ENCODE peak calls at places on chromosomes 5 and 9, in four cellular contexts. One of them, this sample, is unnamed.

GRCh38 chr5:121497176-121497575 is 354.5 kb upstream of the FTMT start:
- DNase-seq in MCF 10A: no peak
- DNase-seq in Calu3: no peak
- DNase-seq in GM12878: no peak
- DNase-seq in this sample: no peak

GRCh38 chr9:116646661-116647514 is 40.2 kb upstream of the TRIM32 start:
- DNase-seq in GM12878: no peak
- DNase-seq in Calu3: peak
- DNase-seq in MCF 10A: peak
- DNase-seq in this sample: peak

GRCh38 chr9:81671880-81672280 is 17.5 kb downstream of the TLE1 start:
- DNase-seq in Calu3: no peak
- DNase-seq in GM12878: no peak
- DNase-seq in MCF 10A: no peak
- DNase-seq in this sample: no peak

GRCh38 chr9:72586388-72587160 is 65.2 kb downstream of the TMC1 start:
- DNase-seq in MCF 10A: peak
- DNase-seq in Calu3: peak
- DNase-seq in GM12878: no peak
- DNase-seq in this sample: no peak

GRCh38 chr9:36276840-36277239 is 18.6 kb upstream of the GNE start:
- DNase-seq in MCF 10A: no peak
- DNase-seq in Calu3: peak
- DNase-seq in GM12878: no peak
- DNase-seq in this sample: no peak

GRCh38 chr9:119029876-119030275 is 339.4 kb downstream of the BRINP1 start:
- DNase-seq in MCF 10A: no peak
- DNase-seq in Calu3: no peak
- DNase-seq in GM12878: no peak
- DNase-seq in this sample: no peak

GRCh38 chr5:177390363-177391300 is 6.4 kb downstream of the SLC34A1 start:
- DNase-seq in Calu3: peak
- DNase-seq in GM12878: peak
- DNase-seq in MCF 10A: peak
- DNase-seq in this sample: peak

GRCh38 chr9:88745281-88746001 is 210.5 kb downstream of the NXNL2 start:
- DNase-seq in MCF 10A: no peak
- DNase-seq in GM12878: no peak
- DNase-seq in Calu3: no peak
- DNase-seq in this sample: no peak

GRCh38 chr5:159773062-159773924 is 143.0 kb upstream of the ADRA1B start:
- DNase-seq in GM12878: no peak
- DNase-seq in Calu3: peak
- DNase-seq in MCF 10A: peak
- DNase-seq in this sample: peak

GRCh38 chr9:37408933-37409710 is 13.4 kb upstream of the GRHPR start:
- DNase-seq in MCF 10A: no peak
- DNase-seq in Calu3: no peak
- DNase-seq in GM12878: peak
- DNase-seq in this sample: no peak

GRCh38 chr5:163509288-163510040 is 4.0 kb downstream of the MAT2B start:
- DNase-seq in MCF 10A: peak
- DNase-seq in Calu3: peak
- DNase-seq in GM12878: no peak
- DNase-seq in this sample: no peak

GRCh38 chr9:5843450-5844249 is 10.7 kb upstream of the ERMP1 start:
- DNase-seq in Calu3: no peak
- DNase-seq in MCF 10A: peak
- DNase-seq in GM12878: no peak
- DNase-seq in this sample: peak

GRCh38 chr5:143738415-143739401 is 73.3 kb upstream of the HMHB1 start:
- DNase-seq in Calu3: no peak
- DNase-seq in MCF 10A: no peak
- DNase-seq in GM12878: peak
- DNase-seq in this sample: no peak

GRCh38 chr5:159965031-159965837 is 43.7 kb upstream of the TTC1 start:
- DNase-seq in MCF 10A: peak
- DNase-seq in GM12878: no peak
- DNase-seq in Calu3: peak
- DNase-seq in this sample: peak

GRCh38 chr5:154967419-154968024 is 26.6 kb downstream of the MRPL22 start:
- DNase-seq in GM12878: no peak
- DNase-seq in MCF 10A: peak
- DNase-seq in Calu3: peak
- DNase-seq in this sample: peak

GRCh38 chr9:130845254-130845653 is 10.2 kb downstream of the ABL1 start:
- DNase-seq in Calu3: no peak
- DNase-seq in MCF 10A: peak
- DNase-seq in GM12878: no peak
- DNase-seq in this sample: no peak

GRCh38 chr9:17018540-17019196 is 116.2 kb upstream of the CNTLN start:
- DNase-seq in MCF 10A: no peak
- DNase-seq in Calu3: no peak
- DNase-seq in GM12878: no peak
- DNase-seq in this sample: no peak

GRCh38 chr9:69186841-69187611 is 12.9 kb downstream of the TJP2 start:
- DNase-seq in GM12878: no peak
- DNase-seq in MCF 10A: peak
- DNase-seq in Calu3: no peak
- DNase-seq in this sample: no peak

GRCh38 chr9:136826703-136827582 is 15.3 kb upstream of the AJM1 start:
- DNase-seq in Calu3: no peak
- DNase-seq in MCF 10A: no peak
- DNase-seq in GM12878: no peak
- DNase-seq in this sample: no peak

GRCh38 chr5:10631597-10631996 is 67.7 kb downstream of the ANKRD33B start:
- DNase-seq in Calu3: no peak
- DNase-seq in MCF 10A: no peak
- DNase-seq in GM12878: no peak
- DNase-seq in this sample: no peak

GRCh38 chr5:90802695-90803317 is 244.2 kb downstream of the ADGRV1 start:
- DNase-seq in MCF 10A: peak
- DNase-seq in Calu3: peak
- DNase-seq in GM12878: no peak
- DNase-seq in this sample: peak

GRCh38 chr9:136903041-136903554 is 16.8 kb downstream of the TRAF2 start:
- DNase-seq in Calu3: no peak
- DNase-seq in GM12878: no peak
- DNase-seq in MCF 10A: no peak
- DNase-seq in this sample: no peak

GRCh38 chr5:112146323-112146848 is 272.7 kb downstream of the EPB41L4A start:
- DNase-seq in GM12878: peak
- DNase-seq in Calu3: no peak
- DNase-seq in MCF 10A: peak
- DNase-seq in this sample: no peak

GRCh38 chr5:172940242-172941066 is 18.8 kb upstream of the RPL26L1 start:
- DNase-seq in GM12878: no peak
- DNase-seq in MCF 10A: no peak
- DNase-seq in Calu3: no peak
- DNase-seq in this sample: no peak

GRCh38 chr9:109051733-109052132 is 38.4 kb upstream of the CTNNAL1 start:
- DNase-seq in Calu3: no peak
- DNase-seq in MCF 10A: no peak
- DNase-seq in GM12878: no peak
- DNase-seq in this sample: no peak

GRCh38 chr9:126113176-126113575 is 213.5 kb upstream of the MVB12B start:
- DNase-seq in MCF 10A: no peak
- DNase-seq in GM12878: no peak
- DNase-seq in Calu3: no peak
- DNase-seq in this sample: no peak

GRCh38 chr5:28012538-28012937 is 974.2 kb upstream of the CDH9 start:
- DNase-seq in Calu3: no peak
- DNase-seq in MCF 10A: no peak
- DNase-seq in GM12878: no peak
- DNase-seq in this sample: no peak

GRCh38 chr5:103037673-103038455 is 82.1 kb downstream of the GIN1 start:
- DNase-seq in Calu3: no peak
- DNase-seq in MCF 10A: no peak
- DNase-seq in GM12878: no peak
- DNase-seq in this sample: no peak
- TF ChIP-seq CTCF in Calu3: no peak
- TF ChIP-seq CTCF in MCF 10A: no peak
- TF ChIP-seq CTCF in GM12878: peak
- TF ChIP-seq CTCF in this sample: no peak

DNA sequence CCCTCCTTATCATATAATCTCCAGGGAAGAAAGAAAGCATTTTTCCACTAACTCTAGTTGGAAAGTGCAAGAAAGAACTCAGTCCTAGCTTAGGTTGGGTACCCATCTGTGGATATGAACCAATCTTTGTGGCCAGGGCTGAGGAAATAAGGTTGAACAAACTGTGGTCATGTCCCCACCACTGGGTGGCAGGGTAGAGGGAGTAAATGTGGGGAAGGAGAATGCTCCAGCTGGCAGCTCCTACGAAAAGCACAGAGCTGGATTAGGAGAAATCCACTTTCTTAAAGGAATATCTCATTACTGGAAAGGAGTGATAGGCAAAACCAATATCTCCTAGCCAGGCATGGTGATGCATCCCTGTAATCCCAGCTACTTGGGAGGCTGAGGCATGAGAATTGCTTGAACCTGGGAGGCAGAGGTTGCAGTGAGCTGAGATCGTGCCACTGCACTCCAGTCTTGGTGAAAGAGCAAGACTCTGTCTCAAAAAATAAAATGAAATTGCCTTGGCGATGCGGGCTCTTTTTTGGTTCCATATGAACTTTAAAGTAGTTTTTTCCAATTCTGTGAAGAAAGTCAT is 175.1 kb downstream of the CCDC192 start:
- DNase-seq in Calu3: peak
- DNase-seq in MCF 10A: peak
- DNase-seq in GM12878: no peak
- DNase-seq in this sample: peak
- TF ChIP-seq CTCF in Calu3: peak
- TF ChIP-seq CTCF in MCF 10A: peak
- TF ChIP-seq CTCF in GM12878: peak
- TF ChIP-seq CTCF in this sample: peak

GRCh38 chr9:96619491-96620154 is at the start of gene CDC14B:
- DNase-seq in Calu3: peak
- DNase-seq in GM12878: no peak
- DNase-seq in MCF 10A: peak
- DNase-seq in this sample: peak
- TF ChIP-seq CTCF in Calu3: no peak
- TF ChIP-seq CTCF in GM12878: no peak
- TF ChIP-seq CTCF in MCF 10A: peak
- TF ChIP-seq CTCF in this sample: no peak

GRCh38 chr5:8683528-8683927 is 814.6 kb downstream of the MTRR start:
- DNase-seq in MCF 10A: peak
- DNase-seq in Calu3: no peak
- DNase-seq in GM12878: no peak
- DNase-seq in this sample: no peak

GRCh38 chr5:8686707-8687106 is 817.8 kb downstream of the MTRR start:
- DNase-seq in GM12878: no peak
- DNase-seq in Calu3: no peak
- DNase-seq in MCF 10A: no peak
- DNase-seq in this sample: no peak

GRCh38 chr5:8689773-8690172 is 820.8 kb downstream of the MTRR start:
- DNase-seq in MCF 10A: no peak
- DNase-seq in GM12878: no peak
- DNase-seq in Calu3: no peak
- DNase-seq in this sample: no peak

GRCh38 chr5:8682381-8682780 is 813.4 kb downstream of the MTRR start:
- DNase-seq in MCF 10A: no peak
- DNase-seq in Calu3: no peak
- DNase-seq in GM12878: no peak
- DNase-seq in this sample: no peak

DNA sequence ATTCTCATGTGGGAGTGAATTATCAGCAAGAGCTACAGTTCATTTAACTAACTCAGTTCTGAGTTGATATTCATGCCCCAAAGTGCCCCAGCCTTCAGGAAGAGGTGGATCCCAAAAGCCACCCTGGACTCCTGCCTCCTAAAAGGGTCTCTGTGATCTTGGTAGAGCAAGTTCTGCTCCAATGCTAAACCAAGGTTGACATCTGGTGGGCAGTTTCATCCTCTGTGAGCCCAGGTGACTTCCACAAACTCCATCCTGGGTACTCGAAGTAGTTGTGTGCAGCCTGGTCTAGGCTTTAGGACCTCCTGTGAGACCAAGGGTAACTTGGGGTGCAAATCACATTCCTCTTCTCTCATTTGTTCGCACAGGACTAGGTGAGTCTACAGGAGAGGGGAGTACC is 816.8 kb downstream of the MTRR start:
- DNase-seq in GM12878: no peak
- DNase-seq in MCF 10A: no peak
- DNase-seq in Calu3: no peak
- DNase-seq in this sample: no peak
- TF ChIP-seq CTCF in GM12878: no peak
- TF ChIP-seq CTCF in MCF 10A: no peak
- TF ChIP-seq CTCF in Calu3: no peak
- TF ChIP-seq CTCF in this sample: no peak

DNA sequence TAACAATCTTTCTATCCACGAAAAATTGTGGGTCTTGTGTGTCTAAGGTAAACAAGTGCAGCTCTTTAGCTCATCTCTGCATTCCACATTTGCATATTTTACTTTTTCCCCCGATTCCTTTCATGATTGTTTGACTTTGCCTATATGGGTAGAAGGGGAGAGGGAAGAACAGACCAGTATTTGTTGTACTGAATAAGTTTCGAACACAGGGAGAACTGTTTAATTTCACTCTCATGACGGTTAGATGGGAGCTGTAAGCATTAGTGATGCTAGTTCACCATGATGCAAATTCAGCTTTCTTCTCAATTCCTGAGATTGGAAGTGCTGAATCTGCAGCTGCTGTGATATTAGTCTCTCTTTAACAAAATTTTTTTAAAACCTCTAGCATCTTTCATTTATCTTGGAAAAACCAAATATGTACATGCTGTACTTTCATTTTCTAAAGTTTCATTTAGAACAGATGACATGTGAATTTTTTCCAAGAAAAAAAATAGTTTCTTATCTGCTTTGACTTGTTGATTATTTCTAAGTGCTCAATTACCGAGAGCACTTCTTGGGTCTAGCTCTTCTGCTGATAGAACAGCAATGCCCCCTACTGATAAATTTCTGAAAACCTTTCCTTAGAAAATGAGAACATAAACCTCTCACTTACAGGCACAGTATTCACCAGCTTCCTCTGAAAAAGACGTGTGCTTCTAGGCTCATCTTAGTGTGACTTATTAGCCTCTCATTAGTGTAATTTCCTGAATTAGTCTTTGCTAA is 149.5 kb downstream of the BAAT start:
- DNase-seq in MCF 10A: peak
- DNase-seq in Calu3: no peak
- DNase-seq in GM12878: no peak
- DNase-seq in this sample: peak
- TF ChIP-seq CTCF in MCF 10A: peak
- TF ChIP-seq CTCF in Calu3: no peak
- TF ChIP-seq CTCF in GM12878: peak
- TF ChIP-seq CTCF in this sample: peak

DNA sequence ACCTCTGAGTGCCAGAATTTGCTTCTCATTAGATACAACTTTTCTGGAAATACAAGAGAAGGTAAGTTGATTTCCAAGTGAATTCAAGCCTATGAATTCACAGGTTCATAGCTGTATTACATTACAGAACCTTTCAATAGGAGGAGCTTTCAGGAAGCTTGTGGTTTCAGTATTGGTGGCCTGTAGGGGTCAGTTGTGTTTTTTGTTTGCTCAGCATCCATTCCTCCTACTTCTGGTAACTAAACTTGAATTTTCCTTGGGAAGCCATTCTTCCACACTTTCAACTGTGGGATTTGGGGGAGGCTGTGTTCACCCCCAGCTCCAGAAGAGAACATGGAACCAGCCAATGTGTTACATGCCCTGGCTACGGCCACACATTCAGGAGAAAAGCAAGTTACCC is 5.6 kb upstream of the CYSTM1 start:
- DNase-seq in GM12878: no peak
- DNase-seq in Calu3: no peak
- DNase-seq in MCF 10A: peak
- DNase-seq in this sample: no peak
- TF ChIP-seq CTCF in GM12878: no peak
- TF ChIP-seq CTCF in Calu3: no peak
- TF ChIP-seq CTCF in MCF 10A: peak
- TF ChIP-seq CTCF in this sample: no peak

This sample was measured in endothelial cell.